ENCODE peak calls at places on chromosomes 7 and 10, in five cellular contexts. P is left lung, W is foreskin fibroblast, F is GM06990, Q is HFFc6. U is an unnamed sample.

GRCh38 chr7:3238525-3239210 is 62.4 kb upstream of the SDK1 start:
- DNase-seq in F (no peak), Q (no peak), P (no peak), W (peak), U (no peak)

GRCh38 chr7:2202361-2202761 is 30.4 kb downstream of the MAD1L1 start:
- DNase-seq in W (no peak), Q (no peak), F (no peak), P (no peak), U (no peak)

GRCh38 chr10:118698421-118698820 is 56.3 kb downstream of the CACUL1 start:
- DNase-seq in Q (peak), W (peak), P (no peak), F (peak), U (peak)

GRCh38 chr10:72162978-72163377 is 52.8 kb upstream of the ANAPC16 start:
- DNase-seq in Q (peak), F (peak), P (no peak), W (peak), U (no peak)

GRCh38 chr7:7099584-7100014 is 82.7 kb upstream of the C1GALT1 start:
- DNase-seq in F (no peak), P (peak), Q (peak), W (peak), U (no peak)

GRCh38 chr7:101507791-101508252 is 121.3 kb downstream of the MYL10 start:
- DNase-seq in P (no peak), W (peak), F (no peak), Q (peak), U (no peak)

GRCh38 chr10:49177391-49178355 is 10.5 kb downstream of the TMEM273 start:
- DNase-seq in P (peak), W (peak), Q (peak), F (peak), U (peak)

GRCh38 chr10:11782793-11783557 is 40.2 kb upstream of the PROSER2 start:
- DNase-seq in P (no peak), F (no peak), W (peak), Q (peak), U (no peak)

GRCh38 chr10:119521443-119522204 is 20.9 kb downstream of the RGS10 start:
- DNase-seq in Q (peak), P (no peak), W (peak), F (no peak), U (no peak)

GRCh38 chr10:103888113-103888841 is 29.7 kb downstream of the STN1 start:
- DNase-seq in W (peak), F (peak), Q (peak), P (peak), U (no peak)
- TF ChIP-seq CTCF in W (peak), F (peak), Q (peak), P (peak), U (peak)

GRCh38 chr10:55668326-55668922 is 692.6 kb downstream of the ZWINT start:
- DNase-seq in F (no peak), W (no peak), Q (no peak), P (no peak), U (no peak)
- TF ChIP-seq CTCF in F (peak), W (no peak), Q (peak), P (no peak), U (no peak)

GRCh38 chr7:27921081-27921836 is 181.3 kb downstream of the TAX1BP1 start:
- DNase-seq in Q (peak), P (no peak), W (peak), F (peak), U (no peak)
- TF ChIP-seq CTCF in Q (peak), P (no peak), W (peak), F (peak), U (no peak)

DNA sequence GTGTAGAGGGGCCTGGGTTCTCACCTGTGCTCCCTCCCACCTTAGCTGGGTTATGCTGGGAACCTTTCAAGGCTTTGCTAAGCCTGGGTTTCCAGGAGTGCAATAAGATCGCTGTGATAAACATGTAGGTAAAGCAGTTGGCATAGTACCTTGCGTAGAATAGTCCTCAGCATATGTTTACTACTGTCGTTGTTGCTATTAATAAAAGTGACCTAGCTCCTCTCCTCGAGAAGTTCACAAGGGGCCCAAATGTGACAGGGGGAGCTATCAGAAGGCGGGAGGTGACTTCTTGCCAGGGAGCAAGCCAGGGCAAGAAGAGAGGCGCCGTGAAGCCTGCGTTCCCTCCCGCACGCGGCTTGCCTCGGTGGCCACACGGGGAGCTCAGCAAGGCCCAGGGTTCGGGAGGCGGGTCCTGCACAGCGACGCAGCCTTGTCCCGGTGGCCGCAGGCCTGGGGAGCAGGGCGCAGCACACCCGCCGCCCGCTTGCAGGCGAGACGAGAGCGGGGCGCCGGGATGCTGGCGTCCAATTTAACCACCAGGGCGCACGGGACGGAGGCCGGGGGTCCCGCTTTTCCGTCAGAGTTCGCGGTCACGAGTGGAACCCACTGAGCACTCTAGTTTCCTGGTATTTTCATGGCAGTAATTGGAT is 106.2 kb downstream of the SNX10 start:
- DNase-seq in W (peak), F (no peak), P (no peak), Q (no peak), U (no peak)
- TF ChIP-seq CTCF in W (no peak), F (no peak), P (peak), Q (no peak), U (no peak)

DNA sequence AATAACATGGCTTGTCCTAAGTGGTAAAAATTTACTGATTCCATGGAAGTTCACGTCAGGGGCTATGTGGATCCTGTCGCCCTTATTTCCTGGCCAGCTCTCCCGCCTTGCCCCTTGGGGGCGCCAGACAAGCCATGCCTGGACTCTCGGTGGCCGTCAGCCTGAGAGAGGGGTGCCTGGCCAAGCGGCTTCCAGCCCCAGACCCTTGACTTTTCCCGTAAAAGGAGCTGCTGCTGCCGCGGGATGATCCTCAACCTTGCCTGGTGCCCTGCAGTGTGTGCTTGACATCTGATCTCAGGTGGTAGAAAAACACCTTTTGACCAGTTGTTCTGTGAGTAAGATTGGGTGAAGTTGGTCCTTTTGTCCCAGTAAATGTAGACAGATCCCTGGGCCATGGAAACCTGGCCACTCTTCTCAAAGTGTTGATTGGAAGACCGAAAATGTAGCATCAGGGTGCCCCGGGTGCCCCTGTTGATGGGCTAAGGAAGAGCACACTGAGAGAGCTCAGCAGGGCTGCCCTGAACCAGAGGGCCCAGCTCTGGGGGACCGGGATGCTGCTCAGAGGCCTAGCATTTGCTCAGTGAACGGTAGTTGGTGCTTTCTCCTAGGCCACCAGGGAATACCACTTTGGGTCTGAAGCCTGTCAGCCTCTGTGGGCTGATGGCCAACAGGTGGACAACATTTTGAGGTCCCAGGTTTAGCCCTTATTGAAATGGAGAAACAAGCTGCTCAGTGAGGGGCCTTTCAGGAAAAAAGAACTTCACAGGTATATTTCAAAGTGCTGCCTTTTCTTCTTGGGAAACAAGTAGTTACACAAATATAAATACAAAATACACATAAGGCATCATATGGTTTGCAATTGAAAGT is 162.5 kb downstream of the LRMDA start:
- DNase-seq in P (no peak), F (no peak), Q (no peak), W (no peak), U (no peak)
- TF ChIP-seq CTCF in P (no peak), F (peak), Q (no peak), W (no peak), U (no peak)

GRCh38 chr10:132188331-132188730 is 1.6 kb downstream of the DPYSL4 start:
- DNase-seq in P (no peak), F (no peak), Q (no peak), W (peak), U (no peak)

GRCh38 chr10:132187421-132188138 is 832 bp downstream of the DPYSL4 start:
- DNase-seq in P (no peak), F (no peak), W (peak), Q (no peak), U (no peak)

GRCh38 chr10:132185601-132186487 is 904 bp upstream of the DPYSL4 start:
- DNase-seq in Q (no peak), F (no peak), W (peak), P (no peak), U (peak)

GRCh38 chr10:132184816-132185593 is 1.7 kb upstream of the DPYSL4 start:
- DNase-seq in Q (no peak), P (no peak), F (no peak), W (no peak), U (no peak)

GRCh38 chr10:132186488-132187413 is at the start of gene DPYSL4:
- DNase-seq in P (no peak), Q (no peak), F (no peak), W (peak), U (no peak)
- TF ChIP-seq CTCF in P (no peak), Q (no peak), F (no peak), W (no peak), U (no peak)

DNA sequence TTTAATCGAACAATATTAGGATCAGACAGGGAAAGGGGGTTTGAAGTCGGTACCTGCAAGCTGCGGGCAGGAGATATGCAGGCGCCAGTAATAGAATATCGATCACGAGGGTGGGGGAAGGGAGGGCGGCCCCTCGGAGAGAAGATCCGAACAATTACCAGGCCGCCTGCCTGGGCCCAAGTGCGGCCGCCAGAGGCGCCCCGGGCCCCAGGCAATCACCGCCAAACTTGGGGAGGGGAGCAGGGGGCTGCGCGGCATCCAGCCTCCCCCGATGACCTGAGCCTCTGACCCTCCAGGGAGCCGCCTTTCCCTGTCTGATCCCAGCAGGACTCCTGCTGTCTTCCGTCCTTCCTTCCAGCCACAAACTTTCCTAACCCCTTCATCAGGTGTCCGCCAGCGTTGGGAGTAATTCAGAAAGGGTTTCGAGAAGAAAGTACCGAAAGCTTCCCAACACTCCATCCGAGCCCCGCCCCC is 1.1 kb downstream of the NKX1-2 start:
- DNase-seq in F (no peak), W (no peak), Q (no peak), P (no peak), U (no peak)
- TF ChIP-seq CTCF in F (peak), W (no peak), Q (peak), P (no peak), U (no peak)

DNA sequence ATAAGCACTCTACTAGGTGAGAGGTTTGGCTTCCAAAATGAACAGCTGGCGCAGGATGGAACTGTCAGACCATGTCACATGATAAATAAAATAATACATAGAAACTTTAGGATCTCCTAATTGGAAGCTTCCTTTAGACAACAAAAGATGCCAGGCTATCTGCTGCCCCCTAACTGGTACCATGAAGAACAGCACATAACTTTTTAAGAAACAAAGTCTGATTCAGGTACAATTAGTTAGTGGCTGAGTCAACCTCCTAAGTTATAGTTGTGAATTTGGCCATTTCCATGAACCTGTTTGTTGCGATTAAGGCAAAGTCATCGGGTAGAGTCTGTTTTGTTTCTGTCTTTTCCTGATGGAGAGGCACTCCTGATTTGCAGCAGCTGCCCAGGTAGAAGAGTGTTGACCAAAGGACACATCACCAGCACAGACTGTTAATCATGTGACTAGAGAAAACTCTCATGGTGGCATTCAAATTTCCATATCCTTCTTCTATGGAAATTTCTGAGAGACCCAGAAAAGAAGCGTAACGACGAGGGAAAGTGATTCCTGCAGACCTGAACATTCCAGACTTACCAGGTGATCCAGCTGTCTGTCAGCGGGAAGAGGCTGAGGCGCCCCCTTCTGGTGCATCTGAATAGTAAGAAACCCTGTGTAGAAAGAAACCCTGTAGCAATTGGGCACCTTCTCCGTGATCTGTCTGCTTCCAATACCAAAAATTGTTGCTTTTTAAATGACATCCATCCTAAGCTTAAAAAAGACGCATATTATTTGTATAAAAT is 8.6 kb upstream of the INHBA start:
- DNase-seq in W (peak), P (no peak), F (no peak), Q (no peak), U (no peak)
- TF ChIP-seq CTCF in W (peak), P (peak), F (peak), Q (peak), U (no peak)

DNA sequence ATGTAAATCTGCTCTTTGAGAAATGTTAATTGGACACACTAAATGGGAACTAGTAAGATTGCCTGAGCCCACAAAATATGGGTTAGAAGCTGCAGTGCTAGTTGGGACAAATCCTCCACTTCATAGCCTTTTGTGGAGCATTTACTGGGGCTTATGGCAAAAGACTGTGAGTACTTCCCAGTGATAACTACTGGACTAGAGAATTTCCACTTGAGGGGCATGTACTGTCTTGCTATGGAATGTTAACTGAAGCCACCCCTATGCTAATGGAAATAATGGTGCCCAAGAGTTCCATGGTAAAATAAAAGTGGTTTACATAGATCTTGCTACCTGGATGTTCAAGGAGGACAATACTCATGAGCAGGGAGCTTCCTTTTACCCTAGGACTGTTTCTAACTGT is 29.3 kb downstream of the AVL9 start:
- DNase-seq in Q (no peak), F (no peak), P (no peak), W (no peak), U (no peak)
- TF ChIP-seq CTCF in Q (no peak), F (no peak), P (no peak), W (no peak), U (no peak)

GRCh38 chr10:103479135-103479534 is at the start of gene CALHM3:
- DNase-seq in P (no peak), F (no peak), W (peak), Q (peak), U (no peak)

GRCh38 chr10:103475437-103475836 is 3.6 kb downstream of the CALHM3 start:
- DNase-seq in P (no peak), F (no peak), Q (no peak), W (no peak), U (no peak)

GRCh38 chr10:103478671-103479070 is 369 bp downstream of the CALHM3 start:
- DNase-seq in F (no peak), W (no peak), Q (no peak), P (no peak), U (no peak)

GRCh38 chr10:103474077-103474476 is 5.0 kb downstream of the CALHM3 start:
- DNase-seq in Q (no peak), W (no peak), F (no peak), P (no peak), U (no peak)

DNA sequence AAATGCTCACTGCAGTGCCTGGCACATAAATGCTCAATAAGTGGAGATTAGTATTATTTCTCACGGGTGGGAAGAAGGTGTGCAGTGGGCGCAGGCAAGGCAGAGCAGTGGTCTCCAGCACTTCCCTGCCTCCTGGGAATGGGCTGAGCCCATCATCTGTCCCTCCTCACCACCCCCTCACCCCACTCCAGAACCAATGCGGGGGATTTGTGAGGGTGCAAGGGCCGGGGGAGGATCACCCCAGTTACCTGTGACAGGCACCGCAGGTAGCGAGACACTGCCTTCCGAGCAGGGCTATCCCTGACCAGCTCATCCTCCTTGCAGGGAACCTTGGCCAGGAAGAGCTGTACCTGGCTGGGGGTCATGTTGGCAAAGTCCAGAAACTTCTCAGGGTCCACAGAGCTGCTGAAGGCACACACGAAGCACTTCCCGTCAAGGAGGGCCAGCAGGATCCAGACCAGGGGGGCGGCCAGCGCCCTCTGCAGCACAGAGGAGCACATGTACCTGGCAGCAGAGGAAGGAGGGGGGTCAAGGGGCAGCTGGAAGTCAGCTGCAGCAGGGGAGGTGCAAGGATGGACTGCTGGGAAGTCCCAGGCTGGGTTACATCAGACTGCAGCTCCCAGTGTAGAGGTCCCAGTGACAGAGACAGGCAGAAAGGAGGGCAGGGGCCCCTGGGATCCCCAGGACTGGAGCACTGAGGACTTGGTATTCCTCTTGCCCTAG is 2.8 kb downstream of the CALHM3 start:
- DNase-seq in F (no peak), P (no peak), Q (no peak), W (no peak), U (no peak)
- TF ChIP-seq CTCF in F (peak), P (no peak), Q (peak), W (peak), U (no peak)